ENCODE peak calls at places on chromosome 1, in seven cellular contexts. One of them, this sample, is unnamed.

GRCh38 chr1:167431909-167432650 is 86.2 kb downstream of the CD247 start:
- DNase-seq in ELR: no peak
- DNase-seq in stimulated activated CD4-positive, alpha-beta T cell treated with anti-CD3 and anti-CD28 coated beads, Interleukin-12 subunit alpha, Interleukin-12 subunit beta, amount 100 ng/mL, for 24 hours: no peak
- DNase-seq in PC-9: no peak
- DNase-seq in right cardiac atrium: no peak
- DNase-seq in fibroblast of the aortic adventitia: no peak
- DNase-seq in fibroblast of pulmonary artery: no peak
- DNase-seq in this sample: no peak

GRCh38 chr1:20426923-20427322 is 59.1 kb downstream of the CAMK2N1 start:
- DNase-seq in ELR: peak
- DNase-seq in stimulated activated CD4-positive, alpha-beta T cell treated with anti-CD3 and anti-CD28 coated beads, Interleukin-12 subunit alpha, Interleukin-12 subunit beta, amount 100 ng/mL, for 24 hours: no peak
- DNase-seq in PC-9: peak
- DNase-seq in right cardiac atrium: no peak
- DNase-seq in fibroblast of the aortic adventitia: peak
- DNase-seq in fibroblast of pulmonary artery: peak
- DNase-seq in this sample: no peak

GRCh38 chr1:171434717-171435346 is 50.5 kb upstream of the PRRC2C start:
- DNase-seq in ELR: peak
- DNase-seq in stimulated activated CD4-positive, alpha-beta T cell treated with anti-CD3 and anti-CD28 coated beads, Interleukin-12 subunit alpha, Interleukin-12 subunit beta, amount 100 ng/mL, for 24 hours: peak
- DNase-seq in PC-9: no peak
- DNase-seq in right cardiac atrium: peak
- DNase-seq in fibroblast of the aortic adventitia: peak
- DNase-seq in fibroblast of pulmonary artery: peak
- DNase-seq in this sample: no peak

GRCh38 chr1:232952514-232953175 is 2.2 kb downstream of the NTPCR start:
- DNase-seq in ELR: peak
- DNase-seq in stimulated activated CD4-positive, alpha-beta T cell treated with anti-CD3 and anti-CD28 coated beads, Interleukin-12 subunit alpha, Interleukin-12 subunit beta, amount 100 ng/mL, for 24 hours: no peak
- DNase-seq in PC-9: peak
- DNase-seq in right cardiac atrium: no peak
- DNase-seq in fibroblast of the aortic adventitia: peak
- DNase-seq in fibroblast of pulmonary artery: peak
- DNase-seq in this sample: peak

GRCh38 chr1:220031290-220031689 is 15.0 kb downstream of the EPRS1 start:
- DNase-seq in ELR: no peak
- DNase-seq in stimulated activated CD4-positive, alpha-beta T cell treated with anti-CD3 and anti-CD28 coated beads, Interleukin-12 subunit alpha, Interleukin-12 subunit beta, amount 100 ng/mL, for 24 hours: no peak
- DNase-seq in PC-9: no peak
- DNase-seq in right cardiac atrium: no peak
- DNase-seq in fibroblast of the aortic adventitia: no peak
- DNase-seq in fibroblast of pulmonary artery: no peak
- DNase-seq in this sample: no peak

GRCh38 chr1:224755586-224755985 is 139.5 kb downstream of the CNIH3 start:
- DNase-seq in ELR: no peak
- DNase-seq in stimulated activated CD4-positive, alpha-beta T cell treated with anti-CD3 and anti-CD28 coated beads, Interleukin-12 subunit alpha, Interleukin-12 subunit beta, amount 100 ng/mL, for 24 hours: no peak
- DNase-seq in PC-9: no peak
- DNase-seq in right cardiac atrium: no peak
- DNase-seq in fibroblast of the aortic adventitia: no peak
- DNase-seq in fibroblast of pulmonary artery: no peak
- DNase-seq in this sample: no peak

GRCh38 chr1:90371106-90371813 is 345.8 kb downstream of the BARHL2 start:
- DNase-seq in ELR: peak
- DNase-seq in stimulated activated CD4-positive, alpha-beta T cell treated with anti-CD3 and anti-CD28 coated beads, Interleukin-12 subunit alpha, Interleukin-12 subunit beta, amount 100 ng/mL, for 24 hours: no peak
- DNase-seq in PC-9: no peak
- DNase-seq in right cardiac atrium: no peak
- DNase-seq in fibroblast of the aortic adventitia: no peak
- DNase-seq in fibroblast of pulmonary artery: no peak
- DNase-seq in this sample: no peak

GRCh38 chr1:170630977-170631376 is 33.0 kb upstream of the PRRX1 start:
- DNase-seq in ELR: no peak
- DNase-seq in stimulated activated CD4-positive, alpha-beta T cell treated with anti-CD3 and anti-CD28 coated beads, Interleukin-12 subunit alpha, Interleukin-12 subunit beta, amount 100 ng/mL, for 24 hours: no peak
- DNase-seq in PC-9: no peak
- DNase-seq in right cardiac atrium: no peak
- DNase-seq in fibroblast of the aortic adventitia: no peak
- DNase-seq in fibroblast of pulmonary artery: no peak
- DNase-seq in this sample: no peak

GRCh38 chr1:16352842-16353535 is 709 bp upstream of the FBXO42 start:
- DNase-seq in ELR: no peak
- DNase-seq in stimulated activated CD4-positive, alpha-beta T cell treated with anti-CD3 and anti-CD28 coated beads, Interleukin-12 subunit alpha, Interleukin-12 subunit beta, amount 100 ng/mL, for 24 hours: no peak
- DNase-seq in PC-9: no peak
- DNase-seq in right cardiac atrium: no peak
- DNase-seq in fibroblast of the aortic adventitia: no peak
- DNase-seq in fibroblast of pulmonary artery: no peak
- DNase-seq in this sample: no peak

GRCh38 chr1:184025242-184025675 is 12.3 kb downstream of the COLGALT2 start:
- DNase-seq in ELR: peak
- DNase-seq in stimulated activated CD4-positive, alpha-beta T cell treated with anti-CD3 and anti-CD28 coated beads, Interleukin-12 subunit alpha, Interleukin-12 subunit beta, amount 100 ng/mL, for 24 hours: no peak
- DNase-seq in PC-9: peak
- DNase-seq in right cardiac atrium: peak
- DNase-seq in fibroblast of the aortic adventitia: peak
- DNase-seq in fibroblast of pulmonary artery: peak
- DNase-seq in this sample: no peak

GRCh38 chr1:92307980-92308379 is 9.1 kb downstream of the RPAP2 start:
- DNase-seq in ELR: no peak
- DNase-seq in stimulated activated CD4-positive, alpha-beta T cell treated with anti-CD3 and anti-CD28 coated beads, Interleukin-12 subunit alpha, Interleukin-12 subunit beta, amount 100 ng/mL, for 24 hours: no peak
- DNase-seq in PC-9: no peak
- DNase-seq in right cardiac atrium: no peak
- DNase-seq in fibroblast of the aortic adventitia: no peak
- DNase-seq in fibroblast of pulmonary artery: no peak
- DNase-seq in this sample: no peak

GRCh38 chr1:206477110-206477509 is 6.8 kb downstream of the IKBKE start:
- DNase-seq in ELR: no peak
- DNase-seq in stimulated activated CD4-positive, alpha-beta T cell treated with anti-CD3 and anti-CD28 coated beads, Interleukin-12 subunit alpha, Interleukin-12 subunit beta, amount 100 ng/mL, for 24 hours: no peak
- DNase-seq in PC-9: peak
- DNase-seq in right cardiac atrium: no peak
- DNase-seq in fibroblast of the aortic adventitia: no peak
- DNase-seq in fibroblast of pulmonary artery: no peak
- DNase-seq in this sample: no peak

GRCh38 chr1:222790520-222790919 is 24.3 kb upstream of the DISP1 start:
- DNase-seq in ELR: no peak
- DNase-seq in stimulated activated CD4-positive, alpha-beta T cell treated with anti-CD3 and anti-CD28 coated beads, Interleukin-12 subunit alpha, Interleukin-12 subunit beta, amount 100 ng/mL, for 24 hours: no peak
- DNase-seq in PC-9: no peak
- DNase-seq in right cardiac atrium: no peak
- DNase-seq in fibroblast of the aortic adventitia: no peak
- DNase-seq in fibroblast of pulmonary artery: no peak
- DNase-seq in this sample: no peak

GRCh38 chr1:170664828-170665617 is 1.1 kb downstream of the PRRX1 start:
- DNase-seq in ELR: peak
- DNase-seq in stimulated activated CD4-positive, alpha-beta T cell treated with anti-CD3 and anti-CD28 coated beads, Interleukin-12 subunit alpha, Interleukin-12 subunit beta, amount 100 ng/mL, for 24 hours: no peak
- DNase-seq in PC-9: no peak
- DNase-seq in right cardiac atrium: peak
- DNase-seq in fibroblast of the aortic adventitia: peak
- DNase-seq in fibroblast of pulmonary artery: peak
- DNase-seq in this sample: no peak

GRCh38 chr1:19645544-19646252 is 1.6 kb downstream of the NBL1 start:
- DNase-seq in ELR: peak
- DNase-seq in stimulated activated CD4-positive, alpha-beta T cell treated with anti-CD3 and anti-CD28 coated beads, Interleukin-12 subunit alpha, Interleukin-12 subunit beta, amount 100 ng/mL, for 24 hours: no peak
- DNase-seq in PC-9: no peak
- DNase-seq in right cardiac atrium: peak
- DNase-seq in fibroblast of the aortic adventitia: peak
- DNase-seq in fibroblast of pulmonary artery: no peak
- DNase-seq in this sample: no peak

GRCh38 chr1:27672750-27673112 is 739 bp upstream of the IFI6 start:
- DNase-seq in ELR: peak
- DNase-seq in stimulated activated CD4-positive, alpha-beta T cell treated with anti-CD3 and anti-CD28 coated beads, Interleukin-12 subunit alpha, Interleukin-12 subunit beta, amount 100 ng/mL, for 24 hours: no peak
- DNase-seq in PC-9: no peak
- DNase-seq in right cardiac atrium: no peak
- DNase-seq in fibroblast of the aortic adventitia: peak
- DNase-seq in fibroblast of pulmonary artery: peak
- DNase-seq in this sample: no peak

GRCh38 chr1:23664837-23665795 is 26.5 kb upstream of the RPL11 start:
- DNase-seq in ELR: peak
- DNase-seq in stimulated activated CD4-positive, alpha-beta T cell treated with anti-CD3 and anti-CD28 coated beads, Interleukin-12 subunit alpha, Interleukin-12 subunit beta, amount 100 ng/mL, for 24 hours: peak
- DNase-seq in PC-9: no peak
- DNase-seq in right cardiac atrium: no peak
- DNase-seq in fibroblast of the aortic adventitia: peak
- DNase-seq in fibroblast of pulmonary artery: peak
- DNase-seq in this sample: peak

GRCh38 chr1:150507912-150508864 is at the start of gene ECM1:
- DNase-seq in ELR: peak
- DNase-seq in stimulated activated CD4-positive, alpha-beta T cell treated with anti-CD3 and anti-CD28 coated beads, Interleukin-12 subunit alpha, Interleukin-12 subunit beta, amount 100 ng/mL, for 24 hours: no peak
- DNase-seq in PC-9: peak
- DNase-seq in right cardiac atrium: peak
- DNase-seq in fibroblast of the aortic adventitia: peak
- DNase-seq in fibroblast of pulmonary artery: peak
- DNase-seq in this sample: peak

GRCh38 chr1:66271904-66272254 is 262.1 kb upstream of the SGIP1 start:
- DNase-seq in ELR: peak
- DNase-seq in stimulated activated CD4-positive, alpha-beta T cell treated with anti-CD3 and anti-CD28 coated beads, Interleukin-12 subunit alpha, Interleukin-12 subunit beta, amount 100 ng/mL, for 24 hours: no peak
- DNase-seq in PC-9: no peak
- DNase-seq in right cardiac atrium: peak
- DNase-seq in fibroblast of the aortic adventitia: peak
- DNase-seq in fibroblast of pulmonary artery: peak
- DNase-seq in this sample: peak

GRCh38 chr1:175591083-175591743 is 152.2 kb downstream of the TNR start:
- DNase-seq in ELR: no peak
- DNase-seq in stimulated activated CD4-positive, alpha-beta T cell treated with anti-CD3 and anti-CD28 coated beads, Interleukin-12 subunit alpha, Interleukin-12 subunit beta, amount 100 ng/mL, for 24 hours: no peak
- DNase-seq in PC-9: no peak
- DNase-seq in right cardiac atrium: peak
- DNase-seq in fibroblast of the aortic adventitia: no peak
- DNase-seq in fibroblast of pulmonary artery: no peak
- DNase-seq in this sample: no peak

GRCh38 chr1:76482272-76482671 is 385.0 kb upstream of the ST6GALNAC5 start:
- DNase-seq in ELR: no peak
- DNase-seq in stimulated activated CD4-positive, alpha-beta T cell treated with anti-CD3 and anti-CD28 coated beads, Interleukin-12 subunit alpha, Interleukin-12 subunit beta, amount 100 ng/mL, for 24 hours: no peak
- DNase-seq in PC-9: no peak
- DNase-seq in right cardiac atrium: no peak
- DNase-seq in fibroblast of the aortic adventitia: no peak
- DNase-seq in fibroblast of pulmonary artery: no peak
- DNase-seq in this sample: no peak

GRCh38 chr1:199283814-199284213 is 645.0 kb downstream of the PTPRC start:
- DNase-seq in ELR: no peak
- DNase-seq in stimulated activated CD4-positive, alpha-beta T cell treated with anti-CD3 and anti-CD28 coated beads, Interleukin-12 subunit alpha, Interleukin-12 subunit beta, amount 100 ng/mL, for 24 hours: no peak
- DNase-seq in PC-9: no peak
- DNase-seq in right cardiac atrium: no peak
- DNase-seq in fibroblast of the aortic adventitia: peak
- DNase-seq in fibroblast of pulmonary artery: no peak
- DNase-seq in this sample: no peak

GRCh38 chr1:176174108-176174507 is 33.0 kb downstream of the COP1 start:
- DNase-seq in ELR: peak
- DNase-seq in stimulated activated CD4-positive, alpha-beta T cell treated with anti-CD3 and anti-CD28 coated beads, Interleukin-12 subunit alpha, Interleukin-12 subunit beta, amount 100 ng/mL, for 24 hours: no peak
- DNase-seq in PC-9: no peak
- DNase-seq in right cardiac atrium: no peak
- DNase-seq in fibroblast of the aortic adventitia: no peak
- DNase-seq in fibroblast of pulmonary artery: no peak
- DNase-seq in this sample: no peak

This sample was measured in BE2C.